ENCODE peak calls at places on chromosomes 6 and 20, in eight cellular contexts. W is activated CD4-positive, CD25-positive, alpha-beta regulatory T cell; R is RCC 7860; K is MCF 10A; Y is A172; G is caudate nucleus; M is effector memory CD8-positive, alpha-beta T cell; I is T-helper 1 cell. N is an unnamed sample.

GRCh38 chr6:157645201-157645795 is 177.7 kb upstream of the SNX9 start:
- DNase-seq in W (no peak), R (no peak), K (no peak), Y (no peak), G (no peak), M (no peak), I (no peak), N (no peak)

GRCh38 chr6:12348530-12349511 is 58.7 kb downstream of the EDN1 start:
- DNase-seq in W (no peak), R (peak), K (peak), Y (peak), G (no peak), M (no peak), I (no peak), N (no peak)

GRCh38 chr6:129314575-129314974 is 395.4 kb downstream of the ARHGAP18 start:
- DNase-seq in W (no peak), R (no peak), K (no peak), Y (no peak), G (no peak), M (no peak), I (no peak), N (peak)

GRCh38 chr6:161152904-161153662 is 120.8 kb downstream of the AGPAT4 start:
- DNase-seq in W (no peak), R (no peak), K (peak), Y (no peak), G (no peak), M (peak), I (no peak), N (no peak)

GRCh38 chr20:13341737-13342393 is 120.8 kb downstream of the ISM1 start:
- DNase-seq in W (no peak), R (no peak), K (no peak), Y (no peak), G (no peak), M (no peak), I (no peak), N (no peak)

GRCh38 chr6:158655569-158656450 is 6.0 kb downstream of the SYTL3 start:
- DNase-seq in W (no peak), R (peak), K (no peak), Y (no peak), G (no peak), M (no peak), I (no peak), N (peak)

GRCh38 chr20:23147964-23148720 is 62.0 kb upstream of the CD93 start:
- DNase-seq in W (no peak), R (peak), K (peak), Y (peak), G (no peak), M (no peak), I (no peak), N (no peak)

GRCh38 chr6:27922949-27923348 is 10.8 kb upstream of the OR2B2 start:
- DNase-seq in W (no peak), R (no peak), K (no peak), Y (no peak), G (no peak), M (no peak), I (no peak), N (no peak)

GRCh38 chr6:169864148-169865030 is 113.0 kb downstream of the ERMARD start:
- DNase-seq in W (no peak), R (no peak), K (peak), Y (no peak), G (no peak), M (no peak), I (no peak), N (peak)

GRCh38 chr20:52890130-52890529 is 82.0 kb upstream of the TSHZ2 start:
- DNase-seq in W (no peak), R (no peak), K (no peak), Y (no peak), G (no peak), M (no peak), I (no peak), N (no peak)

GRCh38 chr20:24670981-24671380 is 201.6 kb downstream of the SYNDIG1 start:
- DNase-seq in W (no peak), R (no peak), K (no peak), Y (no peak), G (no peak), M (no peak), I (no peak), N (no peak)

GRCh38 chr20:2032168-2032567 is 38.3 kb upstream of the PDYN start:
- DNase-seq in W (no peak), R (no peak), K (no peak), Y (no peak), G (no peak), M (no peak), I (no peak), N (no peak)

GRCh38 chr6:75863001-75863400 is 114.0 kb downstream of the MYO6 start:
- DNase-seq in W (no peak), R (no peak), K (no peak), Y (no peak), G (no peak), M (no peak), I (no peak), N (no peak)

GRCh38 chr6:152240983-152241766 is 396.0 kb downstream of the SYNE1 start:
- DNase-seq in W (no peak), R (no peak), K (no peak), Y (no peak), G (no peak), M (no peak), I (no peak), N (no peak)

GRCh38 chr6:83252717-83253116 is 59.6 kb downstream of the RWDD2A start:
- DNase-seq in W (no peak), R (no peak), K (peak), Y (peak), G (no peak), M (no peak), I (no peak), N (no peak)

GRCh38 chr6:66555082-66555481 is 848.1 kb upstream of the EYS start:
- DNase-seq in W (no peak), R (no peak), K (no peak), Y (no peak), G (no peak), M (no peak), I (no peak), N (no peak)

GRCh38 chr6:7891098-7891872 is 19.3 kb downstream of the TXNDC5 start:
- DNase-seq in W (no peak), R (no peak), K (no peak), Y (no peak), G (no peak), M (no peak), I (no peak), N (no peak)

GRCh38 chr6:37141291-37142046 is 28.5 kb upstream of the PIM1 start:
- DNase-seq in W (no peak), R (no peak), K (no peak), Y (peak), G (no peak), M (no peak), I (no peak), N (no peak)

GRCh38 chr20:38270869-38271608 is 10.5 kb upstream of the KIAA1755 start:
- DNase-seq in W (no peak), R (peak), K (peak), Y (peak), G (no peak), M (no peak), I (no peak), N (no peak)

GRCh38 chr6:47247227-47247797 is 62.4 kb downstream of the TNFRSF21 start:
- DNase-seq in W (no peak), R (no peak), K (peak), Y (no peak), G (no peak), M (no peak), I (no peak), N (peak)

GRCh38 chr6:21340563-21340962 is 253.0 kb upstream of the SOX4 start:
- DNase-seq in W (no peak), R (no peak), K (no peak), Y (no peak), G (no peak), M (no peak), I (no peak), N (no peak)

GRCh38 chr6:4155848-4156466 is 20.6 kb upstream of the ECI2 start:
- DNase-seq in W (peak), R (peak), K (peak), Y (peak), G (peak), M (peak), I (peak), N (peak)

GRCh38 chr6:30889921-30890645 is 5.8 kb downstream of the DDR1 start:
- DNase-seq in W (no peak), R (no peak), K (peak), Y (no peak), G (peak), M (no peak), I (no peak), N (peak)

GRCh38 chr6:28988536-28989415 is 16.3 kb downstream of the ZNF311 start:
- DNase-seq in W (peak), R (no peak), K (no peak), Y (no peak), G (no peak), M (peak), I (peak), N (no peak)

GRCh38 chr6:33343953-33344611 is 26.5 kb upstream of the ZBTB22 start:
- DNase-seq in W (no peak), R (no peak), K (no peak), Y (no peak), G (no peak), M (peak), I (peak), N (no peak)

GRCh38 chr6:15715060-15715459 is 52.2 kb upstream of the DTNBP1 start:
- DNase-seq in W (no peak), R (peak), K (peak), Y (peak), G (no peak), M (no peak), I (no peak), N (no peak)

GRCh38 chr20:4726710-4727391 is 5.1 kb downstream of the PRND start:
- DNase-seq in W (no peak), R (no peak), K (peak), Y (peak), G (no peak), M (peak), I (no peak), N (no peak)

GRCh38 chr6:71139249-71139648 is 149.4 kb upstream of the OGFRL1 start:
- DNase-seq in W (no peak), R (peak), K (peak), Y (peak), G (no peak), M (no peak), I (no peak), N (no peak)

GRCh38 chr20:25009218-25010145 is 16.9 kb upstream of the APMAP start:
- DNase-seq in W (no peak), R (peak), K (no peak), Y (no peak), G (no peak), M (no peak), I (no peak), N (no peak)

GRCh38 chr6:13398421-13398994 is 70.2 kb upstream of the TBC1D7 start:
- DNase-seq in W (no peak), R (no peak), K (peak), Y (no peak), G (no peak), M (no peak), I (no peak), N (no peak)

GRCh38 chr20:49937023-49937929 is 1.1 kb downstream of the RNF114 start:
- DNase-seq in W (no peak), R (no peak), K (no peak), Y (no peak), G (no peak), M (no peak), I (no peak), N (no peak)

N was measured in NCI-H1105 treated with DMSO at 0.1 percent for 48 hours.